ENCODE peak calls at places on chromosomes 11 and 22, in four cellular contexts. T is HFFc6; V is activated T-helper 2 cell treated with anti-CD3 and anti-CD28 coated beads, Interferon-gamma antibody, Interleukin-2, Interleukin-4, amounts not matched to agents 10 μg/mL and 5 μg/mL and 100 μg/mL, durations not matched to agents 14 hours and 24 hours and 36 hours; X is natural killer cell. U is an unnamed sample.

GRCh38 chr11:81005595-81005994 is 1564.8 kb upstream of the TENM4 start:
- DNase-seq in X (no peak), V (no peak), T (peak), U (peak)

GRCh38 chr22:33350391-33350955 is 292.3 kb upstream of the SYN3 start:
- DNase-seq in X (no peak), V (no peak), T (no peak), U (peak)

GRCh38 chr11:14537134-14537599 is 17.0 kb upstream of the PSMA1 start:
- DNase-seq in X (no peak), V (no peak), T (peak), U (no peak)

GRCh38 chr11:67417425-67417824 is 1.9 kb downstream of the CARNS1 start:
- DNase-seq in V (no peak), T (no peak), X (no peak), U (no peak)

GRCh38 chr11:31160504-31161422 is 208.8 kb downstream of the DCDC1 start:
- DNase-seq in T (no peak), V (no peak), X (no peak), U (no peak)

GRCh38 chr22:24170189-24170588 is 11.1 kb upstream of the SUSD2 start:
- DNase-seq in T (no peak), V (no peak), X (no peak), U (no peak)

GRCh38 chr11:48055292-48056132 is 75.2 kb downstream of the PTPRJ start:
- DNase-seq in V (peak), T (no peak), X (peak), U (no peak)

GRCh38 chr22:43435851-43436535 is 24.2 kb downstream of the MPPED1 start:
- DNase-seq in T (no peak), X (no peak), V (no peak), U (no peak)

GRCh38 chr11:66363805-66364535 is 7.6 kb downstream of the SLC29A2 start:
- DNase-seq in X (peak), T (no peak), V (peak), U (no peak)

GRCh38 chr11:120985718-120986569 is 38.0 kb upstream of the TBCEL start:
- DNase-seq in T (peak), V (peak), X (peak), U (peak)

U was measured in NCI-H226.